ENCODE peak calls at places on chromosomes 6 and 20, in four cellular contexts. H, V, R and T are unnamed samples.

GRCh38 chr20:48159156-48159971 is 374.1 kb upstream of the SULF2 start:
- DNase-seq in H (no peak), V (no peak), R (no peak), T (no peak)

GRCh38 chr6:158068893-158069799 is 87.5 kb downstream of the SYNJ2 start:
- DNase-seq in H (no peak), V (no peak), R (no peak), T (no peak)

GRCh38 chr20:47668313-47669156 is 116.7 kb downstream of the SULF2 start:
- DNase-seq in H (no peak), V (no peak), R (no peak), T (no peak)

GRCh38 chr6:14638932-14639875 is 521.6 kb downstream of the CD83 start:
- DNase-seq in H (no peak), V (peak), R (no peak), T (peak)

GRCh38 chr6:5763407-5763806 is 243.3 kb downstream of the NRN1 start:
- DNase-seq in H (no peak), V (no peak), R (no peak), T (no peak)

GRCh38 chr6:165308926-165309731 is at the start of gene C6orf118:
- DNase-seq in H (peak), V (peak), R (no peak), T (peak)

GRCh38 chr6:6972456-6972855 is 135.3 kb upstream of the RREB1 start:
- DNase-seq in H (peak), V (no peak), R (no peak), T (no peak)

GRCh38 chr20:63580796-63581461 is 6.9 kb upstream of the HELZ2 start:
- DNase-seq in H (peak), V (no peak), R (peak), T (no peak)

GRCh38 chr6:111487656-111488055 is 4.6 kb upstream of the REV3L start:
- DNase-seq in H (no peak), V (no peak), R (no peak), T (no peak)

GRCh38 chr6:166441641-166442078 is 58.9 kb upstream of the MPC1 start:
- DNase-seq in H (no peak), V (no peak), R (no peak), T (no peak)

GRCh38 chr6:43243649-43244321 is 504 bp downstream of the TTBK1 start:
- DNase-seq in H (no peak), V (no peak), R (no peak), T (no peak)

GRCh38 chr6:169162968-169163903 is 90.4 kb downstream of the THBS2 start:
- DNase-seq in H (no peak), V (peak), R (peak), T (no peak)

GRCh38 chr6:71886184-71887005 is at the start of gene RIMS1:
- DNase-seq in H (peak), V (no peak), R (no peak), T (peak)

GRCh38 chr6:31776563-31776960 is 566 bp downstream of the VWA7 start:
- DNase-seq in H (no peak), V (no peak), R (no peak), T (no peak)

GRCh38 chr6:156917213-156917612 is 140.0 kb downstream of the ARID1B start:
- DNase-seq in H (no peak), V (no peak), R (no peak), T (no peak)

GRCh38 chr6:34486106-34486740 is 20.3 kb downstream of the PACSIN1 start:
- DNase-seq in H (no peak), V (no peak), R (no peak), T (no peak)

GRCh38 chr6:85747654-85748053 is 105.0 kb upstream of the SYNCRIP start:
- DNase-seq in H (no peak), V (no peak), R (no peak), T (no peak)

GRCh38 chr6:139392834-139393233 is 18.4 kb upstream of the CITED2 start:
- DNase-seq in H (no peak), V (no peak), R (no peak), T (no peak)

GRCh38 chr20:34627458-34627857 is 49.4 kb downstream of the PIGU start:
- DNase-seq in H (no peak), V (no peak), R (no peak), T (no peak)

GRCh38 chr6:149264629-149265028 is 52.9 kb upstream of the TAB2 start:
- DNase-seq in H (no peak), V (no peak), R (no peak), T (no peak)

GRCh38 chr6:45741437-45742166 is 274.1 kb downstream of the CLIC5 start:
- DNase-seq in H (no peak), V (no peak), R (no peak), T (no peak)

GRCh38 chr6:45746046-45746445 is 269.6 kb downstream of the CLIC5 start:
- DNase-seq in H (no peak), V (no peak), R (no peak), T (no peak)

GRCh38 chr6:45743028-45743615 is 272.5 kb downstream of the CLIC5 start:
- DNase-seq in H (no peak), V (no peak), R (no peak), T (no peak)

GRCh38 chr6:45739058-45739457 is 276.6 kb downstream of the CLIC5 start:
- DNase-seq in H (no peak), V (no peak), R (no peak), T (no peak)

GRCh38 chr6:45742591-45742990 is 273.1 kb downstream of the CLIC5 start:
- DNase-seq in H (no peak), V (no peak), R (no peak), T (no peak)
- H3K4me3 ChIP-seq in H (no peak), V (no peak), R (no peak), T (no peak)

GRCh38 chr20:51463998-51464397 is 78.5 kb downstream of the NFATC2 start:
- DNase-seq in H (no peak), V (no peak), R (no peak), T (no peak)
- H3K4me3 ChIP-seq in H (no peak), V (no peak), R (no peak), T (no peak)

DNA sequence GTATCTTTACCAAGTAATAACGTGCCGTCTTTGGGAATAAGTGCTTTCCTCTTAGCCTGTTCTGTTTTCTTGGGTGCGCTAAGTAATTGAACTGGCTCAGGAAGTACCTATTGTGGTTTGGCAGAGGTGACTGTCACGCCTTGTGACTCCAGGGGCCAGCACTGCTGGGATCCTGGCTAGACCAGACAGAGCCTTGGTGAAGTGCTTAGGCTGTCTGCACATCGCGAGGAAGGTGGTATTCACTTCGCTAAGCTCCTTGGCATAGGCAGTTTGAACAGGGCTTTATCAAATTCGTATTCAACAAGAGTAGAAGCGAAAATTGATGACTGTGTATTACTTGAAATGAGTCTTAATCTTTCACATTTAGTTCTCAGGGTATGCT is 17.6 kb downstream of the PRDM1 start:
- DNase-seq in H (no peak), V (no peak), R (no peak), T (no peak)
- H3K4me3 ChIP-seq in H (no peak), V (no peak), R (peak), T (no peak)

GRCh38 chr6:109962271-109962670 is 15.8 kb upstream of the GPR6 start:
- DNase-seq in H (no peak), V (no peak), R (no peak), T (no peak)
- H3K4me3 ChIP-seq in H (no peak), V (no peak), R (no peak), T (no peak)

GRCh38 chr6:142681099-142681498 is 263.9 kb downstream of the HIVEP2 start:
- DNase-seq in H (no peak), V (no peak), R (no peak), T (no peak)
- H3K4me3 ChIP-seq in H (no peak), V (no peak), R (no peak), T (no peak)

GRCh38 chr6:10725046-10725445 is 2.2 kb downstream of the TMEM14C start:
- DNase-seq in H (no peak), V (no peak), R (no peak), T (no peak)
- H3K4me3 ChIP-seq in H (no peak), V (no peak), R (no peak), T (no peak)

GRCh38 chr6:116682334-116682712 is 1.3 kb downstream of the KPNA5 start:
- DNase-seq in H (no peak), V (no peak), R (no peak), T (no peak)
- H3K4me3 ChIP-seq in H (peak), V (no peak), R (peak), T (peak)

GRCh38 chr6:140446241-140446640 is 1071.8 kb upstream of the CITED2 start:
- DNase-seq in H (no peak), V (no peak), R (no peak), T (no peak)
- H3K4me3 ChIP-seq in H (no peak), V (no peak), R (no peak), T (no peak)